ENCODE peak calls at places on chromosomes 13 and 19, in four cellular contexts. W, S, K and I are unnamed samples.
A peak's percentile ranks its signal among the peaks of the same experiment; 100 is the strongest.

GRCh38 chr19:50728084-50728737 is 5.0 kb downstream of the CLEC11A start:
- DNase-seq in S (peak; percentile 69), K (peak; percentile 98), W (peak; percentile 71), I (no peak)

GRCh38 chr13:76822691-76823267 is 63.4 kb downstream of the KCTD12 start:
- DNase-seq in W (no peak), K (peak; percentile 55), S (no peak), I (no peak)

GRCh38 chr19:15934332-15935078 is at the start of gene CYP4F11:
- DNase-seq in K (peak; percentile 17), S (no peak), W (no peak), I (peak; percentile 20)

GRCh38 chr19:45473366-45474190 is 5.8 kb downstream of the FOSB start:
- DNase-seq in W (no peak), K (no peak), S (no peak), I (no peak)

GRCh38 chr19:33752945-33753344 is 43.7 kb upstream of the KCTD15 start:
- DNase-seq in K (no peak), S (no peak), W (no peak), I (no peak)

GRCh38 chr13:112456138-112457056 is 80.2 kb downstream of the SPACA7 start:
- DNase-seq in S (no peak), W (no peak), K (no peak), I (no peak)

GRCh38 chr19:19433666-19434213 is 28.3 kb downstream of the GATAD2A start:
- DNase-seq in K (no peak), S (no peak), W (no peak), I (no peak)

GRCh38 chr19:45095496-45096413 is 2.8 kb downstream of the PPP1R37 start:
- DNase-seq in S (no peak), W (no peak), K (no peak), I (no peak)

GRCh38 chr19:485583-486236 is 10.6 kb upstream of the MADCAM1 start:
- DNase-seq in W (no peak), K (no peak), S (no peak), I (no peak)

GRCh38 chr19:17302391-17303166 is 646 bp downstream of the ABHD8 start:
- DNase-seq in W (no peak), S (no peak), K (peak; percentile 68), I (no peak)

GRCh38 chr13:54387607-54388006 is 1359.0 kb downstream of the OLFM4 start:
- DNase-seq in K (no peak), S (no peak), W (no peak), I (no peak)

GRCh38 chr19:3608079-3608641 is 1.5 kb upstream of the TBXA2R start:
- DNase-seq in K (peak; percentile 88), W (no peak), S (no peak), I (no peak)

GRCh38 chr13:76808927-76809326 is 77.3 kb downstream of the KCTD12 start:
- DNase-seq in W (no peak), S (no peak), K (no peak), I (no peak)

GRCh38 chr19:18921593-18921992 is 2.1 kb downstream of the DDX49 start:
- DNase-seq in K (no peak), S (no peak), W (no peak), I (no peak)

GRCh38 chr19:12782174-12782423 is 6.7 kb upstream of the HOOK2 start:
- DNase-seq in W (no peak), K (no peak), S (no peak), I (no peak)

GRCh38 chr13:102316732-102317131 is 85.1 kb downstream of the FGF14 start:
- DNase-seq in K (no peak), W (no peak), S (no peak), I (no peak)

GRCh38 chr19:4352701-4353121 is 9.3 kb downstream of the MPND start:
- DNase-seq in K (peak; percentile 54), W (peak; percentile 71), S (peak; percentile 65), I (peak; percentile 68)

GRCh38 chr13:59603646-59604045 is 560.1 kb downstream of the DIAPH3 start:
- DNase-seq in S (no peak), W (no peak), K (no peak), I (no peak)

GRCh38 chr13:55554741-55555140 is 1586.0 kb upstream of the PRR20A start:
- DNase-seq in W (no peak), K (no peak), S (no peak), I (no peak)

GRCh38 chr19:35704218-35704617 is at the start of gene ZBTB32:
- DNase-seq in K (peak; percentile 72), S (peak; percentile 41), W (no peak), I (no peak)

GRCh38 chr19:2231621-2232221 is 4.4 kb downstream of the PLEKHJ1 start:
- DNase-seq in W (no peak), S (no peak), K (peak; percentile 52), I (no peak)

GRCh38 chr19:50803633-50804419 is 13.6 kb downstream of the ACP4 start:
- DNase-seq in S (no peak), K (peak; percentile 54), W (peak; percentile 52), I (no peak)

GRCh38 chr13:26558074-26558805 is 757 bp downstream of the WASF3 start:
- DNase-seq in S (peak; percentile 33), K (no peak), W (no peak), I (no peak)

GRCh38 chr13:104592127-104592526 is 1525.9 kb upstream of the SLC10A2 start:
- DNase-seq in W (no peak), S (no peak), K (no peak), I (no peak)

GRCh38 chr19:9413240-9413954 is 22.0 kb downstream of the ZNF266 start:
- DNase-seq in W (no peak), S (no peak), K (no peak), I (no peak)

GRCh38 chr13:111395511-111396393 is 75.3 kb downstream of the TEX29 start:
- DNase-seq in W (no peak), S (no peak), K (no peak), I (no peak)

GRCh38 chr13:98549006-98549727 is 27.7 kb downstream of the STK24 start:
- DNase-seq in K (peak; percentile 87), W (no peak), S (no peak), I (no peak)

GRCh38 chr13:21741396-21741795 is 70.5 kb downstream of the FGF9 start:
- DNase-seq in S (no peak), K (no peak), W (no peak), I (no peak)

GRCh38 chr13:111279253-111279652 is 41.2 kb upstream of the TEX29 start:
- DNase-seq in K (no peak), S (no peak), W (no peak), I (no peak)

GRCh38 chr13:112970552-112971287 is 1.7 kb downstream of the MCF2L start:
- DNase-seq in K (no peak), S (no peak), W (no peak), I (no peak)

GRCh38 chr19:2557093-2557440 is 81.1 kb downstream of the GADD45B start:
- DNase-seq in W (no peak), S (no peak), K (no peak), I (no peak)

GRCh38 chr13:27308941-27309340 is 38.3 kb downstream of the RASL11A start:
- DNase-seq in K (no peak), S (no peak), W (no peak), I (no peak)

GRCh38 chr19:7159105-7159933 is 89.8 kb downstream of the ZNF557 start:
- DNase-seq in K (peak; percentile 62), S (no peak), W (no peak), I (no peak)

GRCh38 chr19:34310494-34310981 is 54.5 kb upstream of the GPI start:
- DNase-seq in W (no peak), S (no peak), K (no peak), I (no peak)